ENCODE peak calls at places on chromosomes 2 and 18, in four cellular contexts. K, M, N and B are unnamed samples.

GRCh38 chr2:227509824-227510619 is 38.1 kb downstream of the AGFG1 start:
- DNase-seq in K (no peak), M (peak; percentile 44), N (no peak), B (peak; percentile 17)

GRCh38 chr2:105772362-105772761 is 27.6 kb downstream of the NCK2 start:
- DNase-seq in K (no peak), M (no peak), N (no peak), B (no peak)

GRCh38 chr2:16553222-16553621 is 112.4 kb downstream of the CYRIA start:
- DNase-seq in K (no peak), M (peak; percentile 64), N (peak; percentile 33), B (peak; percentile 25)

GRCh38 chr2:78553866-78554647 is 471.4 kb upstream of the REG3G start:
- DNase-seq in K (no peak), M (no peak), N (no peak), B (no peak)

GRCh38 chr18:57243624-57244179 is 96.8 kb downstream of the BOD1L2 start:
- DNase-seq in K (no peak), M (no peak), N (no peak), B (no peak)

GRCh38 chr2:44549856-44550255 is 188.1 kb downstream of the CAMKMT start:
- DNase-seq in K (no peak), M (peak; percentile 55), N (no peak), B (peak; percentile 56)

GRCh38 chr2:40364143-40364903 is 87.6 kb downstream of the SLC8A1 start:
- DNase-seq in K (no peak), M (peak; percentile 76), N (no peak), B (no peak)

GRCh38 chr2:111118455-111119003 is 2.2 kb upstream of the BCL2L11 start:
- DNase-seq in K (peak; percentile 28), M (no peak), N (no peak), B (no peak)

GRCh38 chr2:105242286-105242993 is 897 bp downstream of the GPR45 start:
- DNase-seq in K (no peak), M (no peak), N (no peak), B (no peak)

GRCh38 chr2:158845869-158846268 is 50.8 kb downstream of the DAPL1 start:
- DNase-seq in K (no peak), M (peak; percentile 27), N (no peak), B (peak; percentile 79)

GRCh38 chr18:31711365-31712035 is 27.1 kb upstream of the B4GALT6 start:
- DNase-seq in K (no peak), M (no peak), N (no peak), B (no peak)

GRCh38 chr2:240962371-240963064 is 35.9 kb upstream of the SNED1 start:
- DNase-seq in K (peak; percentile 9), M (peak; percentile 34), N (peak; percentile 89), B (no peak)

GRCh38 chr2:74497777-74498499 is 1.5 kb downstream of the LBX2 start:
- DNase-seq in K (no peak), M (peak; percentile 14), N (no peak), B (no peak)
- H3K4me3 ChIP-seq in K (peak overlapping the region; percentile 50), M (peak overlapping the region; percentile 35), N (peak overlapping the region; percentile 9), B (peak overlapping the region; percentile 41)

GRCh38 chr18:34320267-34320666 is 95.6 kb upstream of the NOL4 start:
- DNase-seq in K (no peak), M (no peak), N (no peak), B (no peak)

GRCh38 chr18:34321075-34321474 is 96.4 kb upstream of the NOL4 start:
- DNase-seq in K (no peak), M (no peak), N (no peak), B (no peak)

GRCh38 chr18:34322365-34323289 is 97.9 kb upstream of the NOL4 start:
- DNase-seq in K (peak; percentile 24), M (peak; percentile 74), N (no peak), B (no peak)
- TF ChIP-seq CTCF in K (peak; percentile 65), M (peak; percentile 66), N (no peak), B (peak; percentile 92)

GRCh38 chr2:176109955-176110345 is 2.9 kb downstream of the HOXD11 start:
- DNase-seq in K (no peak), M (no peak), N (no peak), B (no peak)

GRCh38 chr2:176109226-176109954 is 2.3 kb downstream of the HOXD11 start:
- DNase-seq in K (no peak), M (no peak), N (no peak), B (no peak)

GRCh38 chr2:176106636-176107539 is at the start of gene HOXD11:
- DNase-seq in K (no peak), M (peak; percentile 24), N (peak; percentile 88), B (no peak)

GRCh38 chr2:176105727-176106635 is 1.1 kb upstream of the HOXD11 start:
- DNase-seq in K (no peak), M (no peak), N (peak; percentile 50), B (no peak)

GRCh38 chr2:176107731-176108181 is 676 bp downstream of the HOXD11 start:
- DNase-seq in K (no peak), M (no peak), N (peak; percentile 56), B (no peak)
- H3K4me3 ChIP-seq in K (no peak overlapping the region), M (no peak overlapping the region), N (peak overlapping the region; percentile 51), B (no peak overlapping the region)

GRCh38 chr2:206442854-206443734 is at the start of gene ADAM23:
- DNase-seq in K (peak; percentile 54), M (peak; percentile 32), N (no peak), B (no peak)
- TF ChIP-seq CTCF in K (peak; percentile 46), M (no peak), N (no peak), B (peak; percentile 43)

GRCh38 chr2:85257359-85258193 is 70.2 kb downstream of the TGOLN2 start:
- DNase-seq in K (no peak), M (no peak), N (peak; percentile 35), B (no peak)

GRCh38 chr2:85254540-85255261 is 73.1 kb downstream of the TGOLN2 start:
- DNase-seq in K (no peak), M (no peak), N (no peak), B (no peak)

GRCh38 chr2:85255813-85256581 is 71.8 kb downstream of the TGOLN2 start:
- DNase-seq in K (no peak), M (peak; percentile 34), N (peak; percentile 43), B (peak; percentile 76)

GRCh38 chr2:85253890-85254289 is 73.9 kb downstream of the TGOLN2 start:
- DNase-seq in K (no peak), M (no peak), N (no peak), B (no peak)

DNA sequence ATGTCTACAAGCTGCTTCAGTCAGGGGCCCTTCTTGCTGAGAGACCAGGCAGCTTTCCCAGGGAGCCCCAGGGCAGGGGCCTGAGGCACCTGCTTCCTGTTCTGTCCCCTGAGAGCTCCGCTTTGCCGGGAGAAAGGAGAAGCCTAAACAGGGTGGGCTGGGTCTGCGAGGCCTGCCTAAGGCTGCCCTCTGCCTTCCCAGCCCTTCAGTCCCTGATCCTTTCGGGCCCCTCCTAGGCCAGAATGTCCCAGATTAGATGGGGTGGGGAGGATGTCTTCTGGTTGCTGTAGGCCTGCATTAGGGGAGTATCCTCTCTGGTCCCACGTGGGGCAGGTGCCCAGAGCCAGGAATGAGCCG is 72.4 kb downstream of the TGOLN2 start:
- DNase-seq in K (no peak), M (no peak), N (no peak), B (no peak)
- H3K4me3 ChIP-seq in K (peak overlapping the region; percentile 28), M (no peak overlapping the region), N (no peak overlapping the region), B (no peak overlapping the region)

GRCh38 chr2:116511426-116511825 is 1303.1 kb upstream of the DDX18 start:
- DNase-seq in K (no peak), M (no peak), N (no peak), B (no peak)

GRCh38 chr2:116513991-116514390 is 1300.5 kb upstream of the DDX18 start:
- DNase-seq in K (no peak), M (no peak), N (no peak), B (no peak)

GRCh38 chr2:116510117-116510671 is 1304.3 kb upstream of the DDX18 start:
- DNase-seq in K (no peak), M (peak; percentile 1), N (no peak), B (no peak)
- TF ChIP-seq CTCF in K (peak; percentile 13), M (peak; percentile 25), N (no peak), B (peak; percentile 70)

DNA sequence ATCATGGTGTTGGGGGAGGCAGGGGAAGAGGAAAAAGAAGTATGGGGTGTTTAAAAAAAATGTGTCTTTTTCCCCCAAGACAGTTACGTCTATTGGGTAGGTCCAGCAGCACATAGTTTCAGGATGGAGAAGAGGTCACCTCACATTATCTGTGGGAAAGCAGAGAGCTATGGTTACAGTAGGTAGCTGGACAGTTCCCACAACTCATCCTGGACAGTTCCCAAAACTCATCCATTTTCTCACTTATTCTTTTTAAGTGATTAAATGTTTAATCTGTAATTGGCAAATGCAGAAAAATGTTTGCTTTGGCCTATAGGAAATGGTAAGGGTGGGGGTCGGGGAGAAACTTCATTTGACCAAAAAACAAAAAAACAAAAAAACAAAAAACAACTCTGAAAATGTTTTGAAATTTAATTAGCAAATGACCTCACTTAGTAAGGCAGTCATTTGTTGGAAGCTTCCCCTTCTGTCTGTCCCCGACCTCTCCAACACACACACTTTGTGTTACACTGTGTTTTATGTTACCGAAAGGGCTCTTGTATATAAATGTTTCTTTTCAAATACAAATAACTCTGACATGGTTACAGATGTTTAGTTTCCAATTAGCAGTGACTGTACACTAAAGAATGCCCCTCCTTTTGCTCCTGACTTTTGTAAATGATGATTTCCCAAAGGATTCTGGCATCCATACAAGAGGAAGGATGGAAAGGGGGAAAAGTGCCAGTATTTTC is 173.3 kb upstream of the ZFP36L2 start:
- DNase-seq in K (no peak), M (peak; percentile 54), N (peak; percentile 61), B (no peak)
- H3K4me3 ChIP-seq in K (no peak overlapping the region), M (no peak overlapping the region), N (no peak overlapping the region), B (no peak overlapping the region)

GRCh38 chr2:216416571-216417307 is 4.5 kb downstream of the SMARCAL1 start:
- DNase-seq in K (peak; percentile 40), M (no peak), N (no peak), B (no peak)
- TF ChIP-seq CTCF in K (no peak), M (no peak), N (no peak), B (no peak)

GRCh38 chr18:22347624-22348511 is 69.8 kb downstream of the CTAGE1 start:
- DNase-seq in K (peak; percentile 49), M (no peak), N (peak; percentile 48), B (no peak)
- H3K4me3 ChIP-seq in K (peak overlapping the region; percentile 70), M (peak overlapping the region; percentile 47), N (peak overlapping the region; percentile 43), B (peak overlapping the region; percentile 51)

GRCh38 chr18:13730486-13730885 is 4.0 kb downstream of the RNMT start:
- DNase-seq in K (no peak), M (no peak), N (no peak), B (no peak)

GRCh38 chr18:13726972-13727331 is 479 bp downstream of the RNMT start:
- DNase-seq in K (peak; percentile 41), M (peak; percentile 61), N (peak; percentile 43), B (peak; percentile 55)

GRCh38 chr18:13725566-13726227 is 661 bp downstream of the FAM210A start:
- DNase-seq in K (no peak), M (peak; percentile 14), N (no peak), B (no peak)

GRCh38 chr18:13726228-13726971 is at the start of the genes FAM210A and RNMT:
- DNase-seq in K (peak; percentile 96), M (peak; percentile 96), N (peak; percentile 93), B (peak; percentile 88)
- TF ChIP-seq CTCF in K (peak; percentile 16), M (no peak), N (peak; percentile 14), B (no peak)